ENCODE peak calls at places on chromosomes 11 and 22, in nine cellular contexts. K is Peyer's patch, L is right lobe of liver, W is breast epithelium, S is IMR-90, X is astrocyte, M is body of pancreas, C is AG10803, V is HFF-Myc. O is an unnamed sample.

GRCh38 chr11:35588627-35589026 is 29.6 kb upstream of the FJX1 start:
- DNase-seq in V (no peak), X (peak), L (no peak), K (no peak), C (peak), W (no peak), M (no peak), S (peak), O (no peak)

GRCh38 chr22:37492428-37493344 is 6.5 kb upstream of the MFNG start:
- DNase-seq in L (no peak), W (no peak), S (peak), K (no peak), M (no peak), V (no peak), C (peak), X (peak), O (no peak)

GRCh38 chr11:108338750-108339149 is 115.9 kb downstream of the ATM start:
- DNase-seq in M (no peak), S (no peak), C (no peak), X (no peak), W (no peak), K (no peak), L (no peak), V (no peak), O (no peak)

GRCh38 chr11:117717485-117718314 is 79.3 kb downstream of the DSCAML1 start:
- DNase-seq in S (no peak), X (no peak), W (peak), V (no peak), L (no peak), M (peak), C (no peak), K (no peak), O (peak)

GRCh38 chr11:110425751-110426545 is 3.8 kb upstream of the FDX1 start:
- DNase-seq in V (peak), L (no peak), W (no peak), S (peak), M (no peak), X (peak), K (no peak), C (peak), O (no peak)

GRCh38 chr22:46029574-46030200 is 52.7 kb upstream of the WNT7B start:
- DNase-seq in X (no peak), L (peak), S (no peak), C (no peak), W (no peak), M (no peak), V (no peak), K (peak), O (no peak)

GRCh38 chr11:72812604-72812967 is 1.6 kb upstream of the ATG16L2 start:
- DNase-seq in X (no peak), V (no peak), W (no peak), L (no peak), M (no peak), S (no peak), C (no peak), K (no peak), O (peak)

GRCh38 chr11:70068345-70068744 is 9.8 kb upstream of the ANO1 start:
- DNase-seq in W (no peak), S (no peak), V (no peak), X (no peak), M (no peak), K (no peak), L (no peak), C (no peak), O (no peak)

GRCh38 chr22:46780453-46780852 is 18.0 kb downstream of the TBC1D22A start:
- DNase-seq in W (no peak), K (no peak), S (no peak), L (no peak), X (no peak), C (peak), M (no peak), V (no peak), O (no peak)

GRCh38 chr11:108947654-108948570 is 283.0 kb downstream of the DDX10 start:
- DNase-seq in C (no peak), L (no peak), X (peak), M (no peak), V (no peak), S (peak), K (no peak), W (no peak), O (no peak)

GRCh38 chr22:41968601-41969000 is 642 bp upstream of the SEPTIN3 start:
- DNase-seq in K (peak), V (no peak), M (no peak), S (peak), C (no peak), W (no peak), L (no peak), X (no peak), O (no peak)

GRCh38 chr22:43828711-43829447 is 16.8 kb upstream of the EFCAB6 start:
- DNase-seq in K (peak), M (no peak), L (no peak), S (peak), W (no peak), C (peak), X (peak), V (no peak), O (no peak)

DNA sequence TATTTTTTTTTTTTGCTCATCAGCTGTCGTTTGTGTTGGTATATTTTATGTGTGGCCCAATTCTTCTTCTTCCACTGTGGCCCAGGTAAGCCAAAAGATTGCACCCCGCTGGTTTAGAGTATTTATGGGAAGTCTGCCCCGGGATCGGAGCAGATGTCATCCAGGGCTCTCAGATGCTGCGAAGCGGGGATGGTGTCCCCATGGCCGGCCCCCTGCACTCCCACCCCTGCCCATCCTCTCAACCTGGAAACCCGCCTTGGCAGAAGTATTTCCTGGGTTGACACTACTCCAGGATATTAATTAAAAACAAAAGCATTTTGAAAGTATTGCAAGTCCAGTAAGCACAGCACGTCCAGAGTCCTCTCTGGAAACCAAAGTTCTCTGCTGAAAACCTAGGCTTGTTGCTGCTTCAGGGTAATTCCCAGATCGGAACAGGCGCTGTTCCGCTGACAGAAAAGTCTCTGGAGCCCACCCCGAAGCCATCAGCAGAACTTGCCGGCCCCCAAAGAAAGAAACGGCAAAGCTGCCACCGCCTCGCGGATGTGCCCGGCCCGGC is 833 bp downstream of the SCUBE2 start:
- DNase-seq in X (no peak), L (no peak), K (no peak), M (no peak), W (no peak), V (no peak), S (no peak), C (peak), O (no peak)
- H3K4me3 ChIP-seq in X (peak), L (peak), K (peak), M (peak), W (peak), V (peak), S (peak), C (peak), O (no peak)

DNA sequence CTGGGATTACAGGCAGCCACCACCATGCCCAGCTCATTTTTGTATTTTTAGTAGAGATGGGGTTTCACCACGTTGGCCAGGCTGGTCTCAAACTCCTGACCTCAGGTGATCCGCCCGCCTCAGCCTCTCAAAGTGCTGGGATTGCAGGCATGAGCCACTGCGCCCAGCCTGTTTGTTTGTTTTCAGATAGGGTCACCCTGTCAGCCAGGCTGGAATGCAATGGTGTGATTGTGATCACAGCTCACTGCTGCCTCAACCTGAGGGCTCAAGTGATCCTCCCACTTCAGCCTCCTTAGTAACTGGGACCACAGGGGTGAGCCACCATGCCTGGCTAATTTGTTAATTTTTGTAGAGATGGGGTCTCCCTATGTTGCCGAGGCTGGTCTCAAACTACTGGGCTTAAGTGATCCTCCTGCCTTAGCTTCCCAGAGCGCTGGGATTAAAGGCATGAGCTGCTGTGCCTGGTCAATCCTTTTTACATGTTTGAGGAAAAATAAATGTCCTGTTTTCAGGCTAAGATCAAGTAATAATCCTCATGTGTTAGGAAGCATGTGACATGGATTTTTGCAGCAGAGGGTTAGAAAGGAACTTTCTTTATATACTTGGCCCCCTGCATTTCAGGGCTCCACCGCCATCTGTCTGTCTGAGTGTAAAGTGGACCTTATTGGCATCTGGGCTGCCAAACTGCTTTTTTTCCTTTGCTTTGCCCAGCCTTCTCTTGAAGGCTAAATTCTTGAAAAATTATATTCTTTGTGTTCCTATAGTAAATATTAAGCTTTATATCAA is 4.8 kb upstream of the SLC3A2 start:
- DNase-seq in V (no peak), W (no peak), M (no peak), K (no peak), X (no peak), C (no peak), L (peak), S (no peak), O (no peak)
- TF ChIP-seq CTCF in V (no peak), W (no peak), M (no peak), K (no peak), X (no peak), C (peak), L (no peak), S (no peak), O (no peak)

GRCh38 chr11:6614446-6614845 is 2.4 kb upstream of the TAF10 start:
- DNase-seq in W (no peak), C (no peak), K (no peak), S (no peak), X (no peak), V (no peak), M (no peak), L (no peak), O (no peak)
- H3K4me3 ChIP-seq in W (no peak), C (no peak), K (no peak), S (no peak), X (no peak), V (no peak), M (no peak), L (no peak), O (no peak)

GRCh38 chr11:65013692-65014145 is 241 bp upstream of the ARL2 start:
- DNase-seq in L (peak), M (peak), W (peak), V (peak), K (peak), S (peak), X (peak), C (peak), O (peak)
- TF ChIP-seq CTCF in L (peak), M (no peak), W (peak), V (no peak), K (no peak), S (no peak), X (peak), C (no peak), O (peak)

GRCh38 chr11:68457898-68458249 is 2.7 kb upstream of the PPP6R3 start:
- DNase-seq in X (no peak), L (no peak), C (no peak), S (no peak), V (no peak), K (peak), W (no peak), M (no peak), O (no peak)

GRCh38 chr11:68463714-68464113 is 3.2 kb downstream of the PPP6R3 start:
- DNase-seq in X (no peak), W (no peak), L (no peak), K (no peak), V (no peak), S (no peak), C (no peak), M (no peak), O (no peak)

GRCh38 chr11:68459886-68460740 is 439 bp upstream of the PPP6R3 start:
- DNase-seq in X (peak), V (peak), W (peak), K (peak), L (peak), M (peak), S (peak), C (peak), O (peak)

GRCh38 chr11:68461284-68461861 is 821 bp downstream of the PPP6R3 start:
- DNase-seq in S (peak), M (no peak), L (no peak), W (no peak), V (no peak), C (no peak), X (peak), K (no peak), O (no peak)

DNA sequence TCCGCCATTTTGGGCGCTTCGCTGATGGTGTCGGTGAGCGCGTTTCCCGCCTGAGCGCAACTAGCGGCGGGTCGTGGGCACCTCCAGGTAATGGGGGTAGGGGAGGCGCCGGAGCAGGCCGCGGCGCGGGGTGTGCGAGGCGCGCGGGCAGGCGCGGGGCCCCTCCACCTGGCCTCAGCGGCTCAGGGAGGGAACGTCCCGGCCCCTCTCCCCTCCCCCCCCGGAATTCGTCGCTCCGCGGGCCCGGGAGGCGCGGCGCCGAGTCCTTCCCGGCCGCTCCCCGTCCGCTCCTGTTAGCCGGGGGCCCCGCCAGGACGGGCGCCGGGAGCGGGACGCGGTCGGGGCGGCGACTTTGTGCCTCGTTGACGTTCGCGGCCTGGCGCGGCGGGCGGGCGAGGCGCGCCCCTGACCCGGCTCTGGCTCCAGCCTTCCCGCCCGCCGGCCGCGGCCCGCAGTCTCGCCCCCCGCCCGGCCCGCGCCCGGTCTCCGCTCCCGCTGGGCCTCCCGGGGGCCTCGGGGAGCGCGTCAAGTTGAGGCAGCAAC is at the start of gene PPP6R3:
- DNase-seq in X (no peak), V (no peak), K (no peak), L (no peak), M (no peak), S (no peak), C (peak), W (no peak), O (no peak)
- H3K4me3 ChIP-seq in X (peak), V (peak), K (peak), L (peak), M (peak), S (peak), C (peak), W (peak), O (peak)

GRCh38 chr11:18526521-18527296 is at the start of gene TSG101:
- DNase-seq in S (peak), C (peak), V (peak), M (peak), L (peak), W (peak), K (peak), X (peak), O (peak)
- TF ChIP-seq CTCF in S (no peak), C (no peak), V (no peak), M (no peak), L (no peak), W (no peak), K (no peak), X (no peak), O (no peak)

DNA sequence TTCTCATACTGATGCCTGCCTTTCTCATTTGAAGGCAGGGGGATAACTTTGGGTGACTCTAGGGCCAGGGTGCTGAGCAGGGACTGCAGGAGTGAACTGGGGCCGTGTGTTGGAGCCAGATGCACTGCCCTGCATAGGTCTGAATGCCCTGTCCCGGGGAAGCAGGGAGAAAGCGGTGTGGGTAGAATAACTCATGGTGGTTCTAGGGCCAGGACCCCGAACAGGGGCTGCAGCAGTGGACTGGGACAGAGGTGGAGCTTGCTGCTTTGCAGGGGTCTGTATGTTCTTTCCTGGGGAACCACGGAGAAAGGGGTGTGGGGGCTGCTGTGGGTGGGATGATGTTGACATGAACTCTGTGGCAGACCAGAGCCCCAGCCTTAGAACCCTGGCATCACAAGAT is 52.9 kb downstream of the GAB4 start:
- DNase-seq in L (no peak), K (no peak), C (no peak), W (no peak), M (no peak), V (no peak), X (no peak), S (no peak), O (no peak)
- H3K4me3 ChIP-seq in L (no peak), K (no peak), C (no peak), W (no peak), M (no peak), V (no peak), X (no peak), S (no peak), O (no peak)

GRCh38 chr11:62732830-62733229 is 4.5 kb downstream of the TTC9C start:
- DNase-seq in L (no peak), X (no peak), V (no peak), S (peak), K (no peak), M (no peak), C (peak), W (no peak), O (no peak)
- TF ChIP-seq CTCF in L (no peak), X (no peak), V (no peak), S (peak), K (no peak), M (no peak), C (peak), W (no peak), O (peak)

O was measured in LNCaP clone FGC.